ENCODE peak calls at places on chromosomes 11 and 22, in ten cellular contexts. One of them, this sample, is unnamed. For H3K9me3, the result is how much of the 10 kb centered on the place peaks cover.

GRCh38 chr11:119509277-119509841 is 86.4 kb upstream of the THY1 start:
- DNase-seq in CD4-positive, alpha-beta memory T cell: no peak
- DNase-seq in mucosa of descending colon: no peak
- DNase-seq in right lobe of liver: no peak
- DNase-seq in CD4-positive, CD25-positive, alpha-beta regulatory T cell: no peak
- DNase-seq in ovary: no peak
- DNase-seq in stomach: no peak
- DNase-seq in sigmoid colon: no peak
- DNase-seq in A673: no peak
- DNase-seq in K562: no peak
- DNase-seq in this sample: no peak

GRCh38 chr11:47187723-47188122 is 1.5 kb upstream of the PACSIN3 start:
- DNase-seq in CD4-positive, alpha-beta memory T cell: no peak
- DNase-seq in mucosa of descending colon: no peak
- DNase-seq in right lobe of liver: no peak
- DNase-seq in CD4-positive, CD25-positive, alpha-beta regulatory T cell: no peak
- DNase-seq in ovary: no peak
- DNase-seq in stomach: no peak
- DNase-seq in sigmoid colon: no peak
- DNase-seq in A673: no peak
- DNase-seq in K562: no peak
- DNase-seq in this sample: no peak

GRCh38 chr22:27492566-27493201 is 308.9 kb downstream of the MN1 start:
- DNase-seq in CD4-positive, alpha-beta memory T cell: no peak
- DNase-seq in mucosa of descending colon: no peak
- DNase-seq in right lobe of liver: no peak
- DNase-seq in CD4-positive, CD25-positive, alpha-beta regulatory T cell: no peak
- DNase-seq in ovary: no peak
- DNase-seq in stomach: no peak
- DNase-seq in sigmoid colon: no peak
- DNase-seq in A673: no peak
- DNase-seq in K562: no peak
- DNase-seq in this sample: no peak

GRCh38 chr22:39558950-39559349 is 11.6 kb upstream of the CACNA1I start:
- DNase-seq in CD4-positive, alpha-beta memory T cell: no peak
- DNase-seq in mucosa of descending colon: no peak
- DNase-seq in right lobe of liver: no peak
- DNase-seq in CD4-positive, CD25-positive, alpha-beta regulatory T cell: no peak
- DNase-seq in ovary: no peak
- DNase-seq in stomach: no peak
- DNase-seq in sigmoid colon: no peak
- DNase-seq in A673: no peak
- DNase-seq in K562: no peak
- DNase-seq in this sample: peak

GRCh38 chr11:27423125-27423524 is 49.5 kb downstream of the LGR4 start:
- DNase-seq in CD4-positive, alpha-beta memory T cell: no peak
- DNase-seq in mucosa of descending colon: no peak
- DNase-seq in right lobe of liver: peak
- DNase-seq in CD4-positive, CD25-positive, alpha-beta regulatory T cell: no peak
- DNase-seq in ovary: peak
- DNase-seq in stomach: peak
- DNase-seq in sigmoid colon: peak
- DNase-seq in A673: peak
- DNase-seq in K562: no peak
- DNase-seq in this sample: no peak

GRCh38 chr11:130891326-130891725 is 25.0 kb downstream of the SNX19 start:
- DNase-seq in CD4-positive, alpha-beta memory T cell: no peak
- DNase-seq in mucosa of descending colon: no peak
- DNase-seq in right lobe of liver: no peak
- DNase-seq in CD4-positive, CD25-positive, alpha-beta regulatory T cell: no peak
- DNase-seq in ovary: no peak
- DNase-seq in stomach: no peak
- DNase-seq in sigmoid colon: no peak
- DNase-seq in A673: no peak
- DNase-seq in K562: no peak
- DNase-seq in this sample: no peak

GRCh38 chr11:32949739-32950138 is 57.1 kb downstream of the QSER1 start:
- DNase-seq in CD4-positive, alpha-beta memory T cell: no peak
- DNase-seq in mucosa of descending colon: no peak
- DNase-seq in right lobe of liver: no peak
- DNase-seq in CD4-positive, CD25-positive, alpha-beta regulatory T cell: no peak
- DNase-seq in ovary: no peak
- DNase-seq in stomach: no peak
- DNase-seq in sigmoid colon: no peak
- DNase-seq in A673: no peak
- DNase-seq in K562: no peak
- DNase-seq in this sample: no peak

GRCh38 chr11:124928942-124929663 is 6.7 kb downstream of the HEPACAM start:
- DNase-seq in CD4-positive, alpha-beta memory T cell: no peak
- DNase-seq in mucosa of descending colon: no peak
- DNase-seq in right lobe of liver: no peak
- DNase-seq in CD4-positive, CD25-positive, alpha-beta regulatory T cell: no peak
- DNase-seq in ovary: no peak
- DNase-seq in stomach: no peak
- DNase-seq in sigmoid colon: no peak
- DNase-seq in A673: no peak
- DNase-seq in K562: no peak
- DNase-seq in this sample: no peak

GRCh38 chr11:100556781-100557180 is 130.3 kb upstream of the ARHGAP42 start:
- DNase-seq in CD4-positive, alpha-beta memory T cell: no peak
- DNase-seq in mucosa of descending colon: no peak
- DNase-seq in right lobe of liver: no peak
- DNase-seq in CD4-positive, CD25-positive, alpha-beta regulatory T cell: no peak
- DNase-seq in ovary: no peak
- DNase-seq in stomach: no peak
- DNase-seq in sigmoid colon: no peak
- DNase-seq in A673: no peak
- DNase-seq in K562: no peak
- DNase-seq in this sample: no peak
- H3K9me3 ChIP-seq in CD4-positive, alpha-beta memory T cell: under half
- H3K9me3 ChIP-seq in mucosa of descending colon: under half
- H3K9me3 ChIP-seq in right lobe of liver: under half
- H3K9me3 ChIP-seq in CD4-positive, CD25-positive, alpha-beta regulatory T cell: under half
- H3K9me3 ChIP-seq in ovary: under half
- H3K9me3 ChIP-seq in stomach: under half
- H3K9me3 ChIP-seq in sigmoid colon: under half
- H3K9me3 ChIP-seq in A673: under half
- H3K9me3 ChIP-seq in K562: under half
- H3K9me3 ChIP-seq in this sample: under half

GRCh38 chr11:70667767-70668166 is 269.4 kb downstream of the CTTN start:
- DNase-seq in CD4-positive, alpha-beta memory T cell: no peak
- DNase-seq in mucosa of descending colon: no peak
- DNase-seq in right lobe of liver: no peak
- DNase-seq in CD4-positive, CD25-positive, alpha-beta regulatory T cell: no peak
- DNase-seq in ovary: no peak
- DNase-seq in stomach: no peak
- DNase-seq in sigmoid colon: no peak
- DNase-seq in A673: no peak
- DNase-seq in K562: no peak
- DNase-seq in this sample: no peak

GRCh38 chr11:70669281-70669680 is 271.0 kb downstream of the CTTN start:
- DNase-seq in CD4-positive, alpha-beta memory T cell: no peak
- DNase-seq in mucosa of descending colon: no peak
- DNase-seq in right lobe of liver: no peak
- DNase-seq in CD4-positive, CD25-positive, alpha-beta regulatory T cell: no peak
- DNase-seq in ovary: no peak
- DNase-seq in stomach: no peak
- DNase-seq in sigmoid colon: no peak
- DNase-seq in A673: no peak
- DNase-seq in K562: no peak
- DNase-seq in this sample: no peak

GRCh38 chr11:70670684-70671034 is 272.3 kb downstream of the CTTN start:
- DNase-seq in CD4-positive, alpha-beta memory T cell: no peak
- DNase-seq in mucosa of descending colon: no peak
- DNase-seq in right lobe of liver: no peak
- DNase-seq in CD4-positive, CD25-positive, alpha-beta regulatory T cell: no peak
- DNase-seq in ovary: no peak
- DNase-seq in stomach: no peak
- DNase-seq in sigmoid colon: no peak
- DNase-seq in A673: no peak
- DNase-seq in K562: no peak
- DNase-seq in this sample: no peak

GRCh38 chr11:70669871-70670683 is 271.7 kb downstream of the CTTN start:
- DNase-seq in CD4-positive, alpha-beta memory T cell: no peak
- DNase-seq in mucosa of descending colon: no peak
- DNase-seq in right lobe of liver: no peak
- DNase-seq in CD4-positive, CD25-positive, alpha-beta regulatory T cell: no peak
- DNase-seq in ovary: no peak
- DNase-seq in stomach: no peak
- DNase-seq in sigmoid colon: no peak
- DNase-seq in A673: no peak
- DNase-seq in K562: no peak
- DNase-seq in this sample: no peak

DNA sequence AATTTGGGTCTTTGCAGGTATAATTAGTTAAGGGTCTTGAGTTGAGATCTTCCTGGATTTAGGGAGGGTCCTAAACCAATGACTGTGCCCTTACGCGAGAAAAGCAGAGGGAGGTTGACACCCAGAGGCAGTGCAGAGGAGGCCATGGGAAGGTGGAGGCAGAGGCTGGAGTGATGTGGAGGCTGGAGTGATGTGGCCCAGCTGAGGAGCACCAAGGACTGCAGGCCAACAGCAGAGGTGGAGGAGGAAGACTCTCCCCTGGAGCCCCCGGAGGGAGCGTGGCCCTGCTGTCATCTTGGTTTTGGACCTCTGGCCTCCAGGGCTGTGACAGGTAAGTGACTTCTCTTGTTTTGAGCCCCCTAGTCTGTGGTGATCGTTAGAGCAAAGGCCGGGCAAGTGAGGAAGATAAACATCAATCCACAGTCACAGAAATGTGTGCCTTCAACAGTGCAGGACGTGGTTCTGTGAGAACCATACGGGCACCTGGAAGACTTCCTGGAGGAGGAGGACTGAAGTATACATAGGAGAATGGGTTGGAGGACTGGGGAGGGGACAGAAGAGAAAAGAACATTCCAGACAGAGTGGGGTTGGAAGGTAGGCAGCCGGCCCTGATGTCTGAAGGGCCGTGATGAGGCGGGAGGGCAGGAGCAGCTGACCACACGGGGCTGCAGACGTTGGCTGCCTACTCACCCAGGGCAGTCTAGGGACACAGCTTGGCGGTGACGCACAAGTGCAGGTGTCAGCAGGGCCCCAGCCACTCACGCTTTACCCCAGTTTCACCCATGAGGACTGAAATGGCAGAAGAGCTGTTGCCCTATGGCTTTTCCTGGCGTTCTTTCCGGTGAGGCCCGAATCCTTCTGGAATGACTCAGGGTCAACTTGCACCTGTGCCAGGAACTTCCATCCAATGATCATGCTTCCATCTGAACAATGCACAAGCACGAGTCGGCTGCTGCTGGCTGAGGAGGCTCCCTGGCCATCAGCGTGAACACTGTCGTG is 270.2 kb downstream of the CTTN start:
- DNase-seq in CD4-positive, alpha-beta memory T cell: no peak
- DNase-seq in mucosa of descending colon: no peak
- DNase-seq in right lobe of liver: no peak
- DNase-seq in CD4-positive, CD25-positive, alpha-beta regulatory T cell: no peak
- DNase-seq in ovary: no peak
- DNase-seq in stomach: no peak
- DNase-seq in sigmoid colon: no peak
- DNase-seq in A673: no peak
- DNase-seq in K562: no peak
- DNase-seq in this sample: no peak
- H3K9me3 ChIP-seq in CD4-positive, alpha-beta memory T cell: under half
- H3K9me3 ChIP-seq in mucosa of descending colon: under half
- H3K9me3 ChIP-seq in right lobe of liver: under half
- H3K9me3 ChIP-seq in CD4-positive, CD25-positive, alpha-beta regulatory T cell: under half
- H3K9me3 ChIP-seq in ovary: under half
- H3K9me3 ChIP-seq in stomach: under half
- H3K9me3 ChIP-seq in sigmoid colon: under half
- H3K9me3 ChIP-seq in A673: under half
- H3K9me3 ChIP-seq in K562: under half
- H3K9me3 ChIP-seq in this sample: under half

GRCh38 chr11:3367221-3367620 is 11.7 kb downstream of the ZNF195 start:
- DNase-seq in CD4-positive, alpha-beta memory T cell: no peak
- DNase-seq in mucosa of descending colon: no peak
- DNase-seq in right lobe of liver: no peak
- DNase-seq in CD4-positive, CD25-positive, alpha-beta regulatory T cell: no peak
- DNase-seq in ovary: no peak
- DNase-seq in stomach: no peak
- DNase-seq in sigmoid colon: no peak
- DNase-seq in A673: no peak
- DNase-seq in K562: no peak
- DNase-seq in this sample: no peak
- H3K9me3 ChIP-seq in CD4-positive, alpha-beta memory T cell: under half
- H3K9me3 ChIP-seq in mucosa of descending colon: half or more
- H3K9me3 ChIP-seq in right lobe of liver: under half
- H3K9me3 ChIP-seq in CD4-positive, CD25-positive, alpha-beta regulatory T cell: half or more
- H3K9me3 ChIP-seq in ovary: under half
- H3K9me3 ChIP-seq in stomach: under half
- H3K9me3 ChIP-seq in sigmoid colon: under half
- H3K9me3 ChIP-seq in A673: half or more
- H3K9me3 ChIP-seq in K562: under half
- H3K9me3 ChIP-seq in this sample: under half

GRCh38 chr11:2647953-2648352 is 51.8 kb downstream of the KCNQ1OT1 start:
- DNase-seq in CD4-positive, alpha-beta memory T cell: no peak
- DNase-seq in mucosa of descending colon: no peak
- DNase-seq in right lobe of liver: no peak
- DNase-seq in CD4-positive, CD25-positive, alpha-beta regulatory T cell: no peak
- DNase-seq in ovary: no peak
- DNase-seq in stomach: no peak
- DNase-seq in sigmoid colon: no peak
- DNase-seq in A673: no peak
- DNase-seq in K562: no peak
- DNase-seq in this sample: no peak

GRCh38 chr11:2649848-2650247 is 49.9 kb downstream of the KCNQ1OT1 start:
- DNase-seq in CD4-positive, alpha-beta memory T cell: no peak
- DNase-seq in mucosa of descending colon: no peak
- DNase-seq in right lobe of liver: no peak
- DNase-seq in CD4-positive, CD25-positive, alpha-beta regulatory T cell: no peak
- DNase-seq in ovary: no peak
- DNase-seq in stomach: no peak
- DNase-seq in sigmoid colon: no peak
- DNase-seq in A673: no peak
- DNase-seq in K562: no peak
- DNase-seq in this sample: no peak

GRCh38 chr11:2651054-2651617 is 48.7 kb downstream of the KCNQ1OT1 start:
- DNase-seq in CD4-positive, alpha-beta memory T cell: no peak
- DNase-seq in mucosa of descending colon: no peak
- DNase-seq in right lobe of liver: no peak
- DNase-seq in CD4-positive, CD25-positive, alpha-beta regulatory T cell: no peak
- DNase-seq in ovary: no peak
- DNase-seq in stomach: no peak
- DNase-seq in sigmoid colon: no peak
- DNase-seq in A673: no peak
- DNase-seq in K562: no peak
- DNase-seq in this sample: no peak

GRCh38 chr11:2650343-2650867 is 49.4 kb downstream of the KCNQ1OT1 start:
- DNase-seq in CD4-positive, alpha-beta memory T cell: no peak
- DNase-seq in mucosa of descending colon: no peak
- DNase-seq in right lobe of liver: no peak
- DNase-seq in CD4-positive, CD25-positive, alpha-beta regulatory T cell: no peak
- DNase-seq in ovary: no peak
- DNase-seq in stomach: no peak
- DNase-seq in sigmoid colon: no peak
- DNase-seq in A673: no peak
- DNase-seq in K562: no peak
- DNase-seq in this sample: no peak

DNA sequence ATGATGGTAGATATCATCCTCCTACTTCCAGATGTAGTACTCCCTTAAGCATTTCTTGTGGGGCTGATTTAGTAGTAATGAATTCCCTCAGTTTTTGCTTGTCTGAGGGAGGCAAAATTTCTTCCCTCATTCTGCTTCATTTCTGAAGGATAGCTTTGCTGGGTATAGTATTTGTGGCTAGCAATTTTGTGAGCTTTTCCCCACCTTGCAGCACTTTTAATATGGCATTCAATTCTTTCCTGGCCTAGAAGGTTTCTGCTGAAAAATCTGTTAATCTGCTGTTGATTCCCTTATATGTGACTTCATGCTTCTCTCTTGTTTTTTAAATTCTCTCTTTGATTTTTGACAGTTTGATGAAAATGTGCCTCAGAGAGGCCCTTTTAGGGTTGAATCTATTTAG is 50.4 kb downstream of the KCNQ1OT1 start:
- DNase-seq in CD4-positive, alpha-beta memory T cell: no peak
- DNase-seq in mucosa of descending colon: no peak
- DNase-seq in right lobe of liver: no peak
- DNase-seq in CD4-positive, CD25-positive, alpha-beta regulatory T cell: no peak
- DNase-seq in ovary: no peak
- DNase-seq in stomach: no peak
- DNase-seq in sigmoid colon: no peak
- DNase-seq in A673: no peak
- DNase-seq in K562: no peak
- DNase-seq in this sample: no peak
- H3K9me3 ChIP-seq in CD4-positive, alpha-beta memory T cell: under half
- H3K9me3 ChIP-seq in mucosa of descending colon: half or more
- H3K9me3 ChIP-seq in right lobe of liver: under half
- H3K9me3 ChIP-seq in CD4-positive, CD25-positive, alpha-beta regulatory T cell: under half
- H3K9me3 ChIP-seq in ovary: under half
- H3K9me3 ChIP-seq in stomach: under half
- H3K9me3 ChIP-seq in sigmoid colon: under half
- H3K9me3 ChIP-seq in A673: half or more
- H3K9me3 ChIP-seq in K562: under half
- H3K9me3 ChIP-seq in this sample: under half

This sample was measured in thyroid gland.